ENCODE peak calls at places on chromosomes 13 and 19, in four cellular contexts. Z is cardiac fibroblast, S is heart right ventricle, P is pancreas. E is an unnamed sample.

GRCh38 chr19:6103217-6103644 is 7.1 kb downstream of the RFX2 start:
- DNase-seq in Z (peak), S (peak), P (peak), E (peak)

GRCh38 chr13:104327217-104327616 is 1261.0 kb upstream of the SLC10A2 start:
- DNase-seq in Z (peak), S (no peak), P (no peak), E (no peak)

GRCh38 chr19:38547446-38547845 is 70.3 kb downstream of the MAP4K1 start:
- DNase-seq in Z (no peak), S (no peak), P (no peak), E (no peak)

GRCh38 chr13:89869312-89869711 is 1478.2 kb upstream of the MIR17HG start:
- DNase-seq in Z (no peak), S (no peak), P (no peak), E (no peak)

GRCh38 chr19:51551673-51552440 is 19.2 kb upstream of the ZNF175 start:
- DNase-seq in Z (no peak), S (no peak), P (no peak), E (peak)

GRCh38 chr13:67277581-67277980 is 47.4 kb upstream of the PCDH9 start:
- DNase-seq in Z (no peak), S (no peak), P (no peak), E (no peak)

GRCh38 chr19:17321655-17322489 is 12.5 kb downstream of the DDA1 start:
- DNase-seq in Z (no peak), S (no peak), P (peak), E (no peak)

GRCh38 chr19:51493776-51494175 is 7.8 kb downstream of the SIGLEC12 start:
- DNase-seq in Z (no peak), S (no peak), P (no peak), E (no peak)

GRCh38 chr19:5553892-5554291 is 13.9 kb downstream of the TINCR start:
- DNase-seq in Z (no peak), S (no peak), P (no peak), E (no peak)

GRCh38 chr13:46905249-46905648 is 8.4 kb upstream of the HTR2A start:
- DNase-seq in Z (peak), S (no peak), P (no peak), E (no peak)

GRCh38 chr19:584240-585001 is 5.3 kb upstream of the HCN2 start:
- DNase-seq in Z (peak), S (peak), P (peak), E (no peak)

GRCh38 chr19:3771906-3772450 is at the start of gene RAX2:
- DNase-seq in Z (no peak), S (no peak), P (peak), E (no peak)

DNA sequence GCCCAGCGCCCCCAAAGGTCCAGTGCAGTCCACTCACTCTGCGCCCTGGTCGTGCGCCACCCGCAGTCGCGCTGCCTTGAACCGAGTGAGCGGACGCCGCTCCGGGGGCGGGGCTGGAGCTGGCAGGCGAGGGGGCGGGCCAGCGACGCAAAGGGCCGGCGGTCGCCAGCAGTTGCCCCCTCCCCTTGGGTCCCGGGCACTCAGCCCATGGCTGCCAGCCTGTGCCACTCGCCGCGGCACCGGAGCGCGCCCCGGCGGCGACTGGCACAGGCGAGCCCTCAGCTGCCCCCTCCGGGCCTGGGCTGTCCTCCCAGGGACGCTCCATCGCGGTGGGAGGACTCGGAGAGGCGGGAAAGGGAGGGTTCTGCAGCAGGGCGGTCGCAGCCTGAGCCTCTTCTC is at the start of gene S1PR5:
- DNase-seq in Z (no peak), S (peak), P (peak), E (no peak)
- H3K4me3 ChIP-seq in Z (peak), S (peak), P (peak), E (peak)

GRCh38 chr19:13764101-13764807 is at the start of gene MRI1:
- DNase-seq in Z (peak), S (peak), P (peak), E (peak)
- TF ChIP-seq CTCF in Z (no peak), S (no peak), P (no peak), E (no peak)

DNA sequence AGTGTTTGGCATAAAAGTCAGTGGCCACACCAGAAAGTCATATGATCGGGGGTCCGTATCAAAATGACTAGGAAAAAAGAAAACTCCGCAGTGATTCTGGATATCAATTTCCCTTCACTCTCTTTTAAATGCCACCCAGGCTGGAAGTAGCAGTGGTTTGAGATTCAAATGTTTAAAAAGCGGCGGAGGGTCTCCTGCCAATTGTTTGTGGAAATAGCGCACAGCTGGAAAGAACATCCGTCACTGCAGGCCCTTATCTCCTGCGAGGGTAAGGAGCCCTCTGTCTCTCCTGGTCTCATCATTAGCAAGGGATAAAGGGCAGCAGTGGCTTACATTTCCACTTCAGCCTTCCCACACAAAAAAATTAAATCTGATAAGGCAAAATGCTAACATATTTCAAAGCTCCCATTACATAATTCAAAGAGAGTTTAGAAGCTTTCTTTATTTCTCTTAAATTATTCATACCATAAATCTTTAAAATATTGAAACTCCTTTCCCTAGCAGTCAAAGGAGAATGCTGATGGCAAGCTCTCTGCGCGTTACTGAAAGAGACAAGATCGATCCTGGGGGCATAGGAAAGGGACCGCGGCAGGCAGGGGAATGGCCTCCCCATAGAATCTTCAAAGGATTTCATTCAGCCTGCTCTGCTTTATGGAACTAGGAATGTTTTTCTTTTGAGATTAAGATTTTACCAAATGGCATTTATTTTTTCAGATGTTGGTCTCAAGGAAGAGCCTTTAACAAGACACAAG is 35.0 kb downstream of the AMER2 start:
- DNase-seq in Z (no peak), S (no peak), P (no peak), E (no peak)
- H3K4me3 ChIP-seq in Z (no peak), S (no peak), P (no peak), E (no peak)

DNA sequence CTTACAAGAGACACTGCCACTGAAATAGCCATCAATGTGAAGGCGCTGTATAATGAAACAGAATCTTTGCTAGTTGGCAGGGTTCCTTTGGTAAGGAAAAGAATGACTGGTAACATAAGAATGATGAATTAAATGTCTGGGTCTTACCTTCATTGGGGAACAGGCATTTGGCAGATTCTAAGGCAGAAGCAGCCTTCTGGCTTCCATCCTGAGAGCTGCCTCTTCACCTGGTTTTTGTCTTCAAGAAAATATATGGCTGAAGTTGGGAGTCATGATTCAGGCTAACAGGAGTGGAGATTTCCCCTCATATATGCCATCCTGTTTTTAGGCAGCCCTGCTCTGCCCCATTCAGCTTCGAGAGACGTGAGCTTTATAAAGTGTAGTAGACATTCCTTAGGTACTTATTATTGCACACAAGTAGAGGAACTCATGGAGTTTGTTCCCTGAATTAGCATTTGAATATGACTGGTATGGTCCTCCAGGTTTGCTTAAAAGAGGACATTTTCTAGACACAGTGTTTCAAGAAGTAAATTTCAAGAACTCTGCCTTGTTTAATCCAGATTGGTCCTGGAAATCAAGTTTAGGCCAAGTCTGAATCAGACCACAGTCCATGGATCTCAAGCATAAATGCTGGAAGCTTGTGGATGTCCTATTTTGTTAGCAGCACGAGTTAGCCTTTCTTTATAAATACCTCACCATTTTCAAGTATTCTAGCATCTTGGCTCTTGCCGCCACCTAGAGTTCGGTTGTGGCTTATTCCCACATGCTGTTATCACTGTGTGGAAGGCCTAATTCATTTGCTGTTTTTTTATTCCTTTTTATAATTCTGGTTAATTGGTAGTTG is 56.2 kb upstream of the AKAP11 start:
- DNase-seq in Z (peak), S (no peak), P (no peak), E (no peak)
- TF ChIP-seq CTCF in Z (peak), S (peak), P (no peak), E (no peak)

GRCh38 chr13:111850458-111850857 is 216.5 kb upstream of the SOX1 start:
- DNase-seq in Z (no peak), S (no peak), P (no peak), E (no peak)

GRCh38 chr13:111845621-111846351 is 221.2 kb upstream of the SOX1 start:
- DNase-seq in Z (no peak), S (no peak), P (no peak), E (no peak)

GRCh38 chr13:111850976-111851375 is 216.0 kb upstream of the SOX1 start:
- DNase-seq in Z (no peak), S (no peak), P (no peak), E (no peak)

GRCh38 chr13:111846396-111847174 is 220.4 kb upstream of the SOX1 start:
- DNase-seq in Z (no peak), S (no peak), P (no peak), E (no peak)

GRCh38 chr13:111847964-111848363 is 219.0 kb upstream of the SOX1 start:
- DNase-seq in Z (no peak), S (no peak), P (no peak), E (no peak)
- H3K4me3 ChIP-seq in Z (no peak), S (no peak), P (no peak), E (no peak)

E was measured in breast epithelium.